ENCODE peak calls at places on chromosomes 4 and X, in six cellular contexts. One of them, this sample, is unnamed. For H3K9me3 and H3K9me2, the result is how much of the 10 kb centered on the place peaks cover.

GRCh38 chrX:16171944-16172343 is 4.7 kb downstream of the MAGEB17 start:
- DNase-seq in HCT116: no peak
- DNase-seq in Karpas-422: no peak
- DNase-seq in PC-3: no peak
- DNase-seq in MM.1S: no peak
- DNase-seq in PC-9: no peak
- DNase-seq in this sample: no peak

GRCh38 chrX:24148535-24149345 is 789 bp upstream of the ZFX start:
- DNase-seq in HCT116: no peak
- DNase-seq in Karpas-422: peak
- DNase-seq in PC-3: peak
- DNase-seq in MM.1S: no peak
- DNase-seq in PC-9: no peak
- DNase-seq in this sample: peak

GRCh38 chr4:175325230-175325629 is 407.1 kb downstream of the ADAM29 start:
- DNase-seq in HCT116: no peak
- DNase-seq in Karpas-422: no peak
- DNase-seq in PC-3: no peak
- DNase-seq in MM.1S: no peak
- DNase-seq in PC-9: no peak
- DNase-seq in this sample: no peak

GRCh38 chrX:45850197-45850774 is 649.6 kb upstream of the DIPK2B start:
- DNase-seq in HCT116: no peak
- DNase-seq in Karpas-422: no peak
- DNase-seq in PC-3: peak
- DNase-seq in MM.1S: peak
- DNase-seq in PC-9: no peak
- DNase-seq in this sample: peak

GRCh38 chr4:125020089-125021034 is 294.4 kb upstream of the FAT4 start:
- DNase-seq in HCT116: no peak
- DNase-seq in Karpas-422: no peak
- DNase-seq in PC-3: no peak
- DNase-seq in MM.1S: no peak
- DNase-seq in PC-9: no peak
- DNase-seq in this sample: no peak

GRCh38 chr4:38980903-38981676 is 51.1 kb downstream of the TMEM156 start:
- DNase-seq in HCT116: no peak
- DNase-seq in Karpas-422: no peak
- DNase-seq in PC-3: no peak
- DNase-seq in MM.1S: peak
- DNase-seq in PC-9: no peak
- DNase-seq in this sample: peak

GRCh38 chr4:188127157-188127874 is 11.9 kb upstream of the TRIML1 start:
- DNase-seq in HCT116: peak
- DNase-seq in Karpas-422: no peak
- DNase-seq in PC-3: peak
- DNase-seq in MM.1S: no peak
- DNase-seq in PC-9: peak
- DNase-seq in this sample: peak

GRCh38 chrX:13754765-13755164 is 20.2 kb downstream of the OFD1 start:
- DNase-seq in HCT116: no peak
- DNase-seq in Karpas-422: no peak
- DNase-seq in PC-3: no peak
- DNase-seq in MM.1S: no peak
- DNase-seq in PC-9: no peak
- DNase-seq in this sample: no peak

GRCh38 chr4:160485071-160485687 is 1382.3 kb downstream of the RAPGEF2 start:
- DNase-seq in HCT116: no peak
- DNase-seq in Karpas-422: no peak
- DNase-seq in PC-3: no peak
- DNase-seq in MM.1S: no peak
- DNase-seq in PC-9: no peak
- DNase-seq in this sample: no peak

GRCh38 chr4:128565565-128566186 is 243.8 kb upstream of the JADE1 start:
- DNase-seq in HCT116: peak
- DNase-seq in Karpas-422: peak
- DNase-seq in PC-3: peak
- DNase-seq in MM.1S: peak
- DNase-seq in PC-9: no peak
- DNase-seq in this sample: peak

GRCh38 chr4:151407466-151408379 is 1.3 kb upstream of the FHIP1A start:
- DNase-seq in HCT116: no peak
- DNase-seq in Karpas-422: no peak
- DNase-seq in PC-3: peak
- DNase-seq in MM.1S: peak
- DNase-seq in PC-9: no peak
- DNase-seq in this sample: no peak

GRCh38 chrX:148664171-148664570 is 163.8 kb downstream of the AFF2 start:
- DNase-seq in HCT116: no peak
- DNase-seq in Karpas-422: no peak
- DNase-seq in PC-3: no peak
- DNase-seq in MM.1S: no peak
- DNase-seq in PC-9: no peak
- DNase-seq in this sample: no peak

GRCh38 chrX:148661035-148661434 is 160.6 kb downstream of the AFF2 start:
- DNase-seq in HCT116: no peak
- DNase-seq in Karpas-422: no peak
- DNase-seq in PC-3: peak
- DNase-seq in MM.1S: no peak
- DNase-seq in PC-9: no peak
- DNase-seq in this sample: peak

GRCh38 chrX:148662014-148662413 is 161.6 kb downstream of the AFF2 start:
- DNase-seq in HCT116: no peak
- DNase-seq in Karpas-422: no peak
- DNase-seq in PC-3: no peak
- DNase-seq in MM.1S: no peak
- DNase-seq in PC-9: no peak
- DNase-seq in this sample: no peak

GRCh38 chrX:148659481-148659880 is 159.1 kb downstream of the AFF2 start:
- DNase-seq in HCT116: no peak
- DNase-seq in Karpas-422: no peak
- DNase-seq in PC-3: no peak
- DNase-seq in MM.1S: no peak
- DNase-seq in PC-9: no peak
- DNase-seq in this sample: no peak

GRCh38 chrX:148658115-148658725 is 157.8 kb downstream of the AFF2 start:
- DNase-seq in HCT116: no peak
- DNase-seq in Karpas-422: peak
- DNase-seq in PC-3: no peak
- DNase-seq in MM.1S: no peak
- DNase-seq in PC-9: no peak
- DNase-seq in this sample: peak
- H3K9me3 ChIP-seq in HCT116: under half
- H3K9me3 ChIP-seq in Karpas-422: under half
- H3K9me3 ChIP-seq in PC-3: under half
- H3K9me3 ChIP-seq in MM.1S: under half
- H3K9me3 ChIP-seq in PC-9: under half
- H3K9me3 ChIP-seq in this sample: under half

GRCh38 chr4:15577508-15577907 is 77.6 kb downstream of the FBXL5 start:
- DNase-seq in HCT116: no peak
- DNase-seq in Karpas-422: no peak
- DNase-seq in PC-3: no peak
- DNase-seq in MM.1S: no peak
- DNase-seq in PC-9: no peak
- DNase-seq in this sample: peak
- H3K9me2 ChIP-seq in HCT116: under half
- H3K9me2 ChIP-seq in Karpas-422: under half
- H3K9me2 ChIP-seq in PC-3: under half
- H3K9me2 ChIP-seq in MM.1S: under half
- H3K9me2 ChIP-seq in PC-9: under half
- H3K9me2 ChIP-seq in this sample: under half

DNA sequence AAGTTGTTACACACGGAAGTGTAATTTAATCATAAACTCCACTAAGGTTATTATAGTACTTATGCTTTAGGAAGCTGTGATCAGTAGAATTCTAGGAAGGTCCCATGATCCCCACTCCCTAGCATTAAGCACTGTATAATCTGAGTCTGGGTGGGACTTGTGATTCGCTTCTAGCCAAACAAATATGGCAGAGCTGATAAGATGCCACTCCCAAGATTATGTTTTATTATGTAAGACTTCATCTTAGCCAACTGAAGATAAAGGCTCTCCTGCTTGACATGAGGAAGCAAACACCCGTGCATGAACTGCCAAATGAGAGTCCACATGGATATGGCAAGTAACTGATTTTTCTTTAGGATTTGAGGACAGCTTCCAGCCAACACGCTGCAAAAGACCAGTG is 186.4 kb upstream of the NDST3 start:
- DNase-seq in HCT116: no peak
- DNase-seq in Karpas-422: no peak
- DNase-seq in PC-3: no peak
- DNase-seq in MM.1S: no peak
- DNase-seq in PC-9: no peak
- DNase-seq in this sample: no peak
- H3K9me3 ChIP-seq in HCT116: under half
- H3K9me3 ChIP-seq in Karpas-422: under half
- H3K9me3 ChIP-seq in PC-3: under half
- H3K9me3 ChIP-seq in MM.1S: under half
- H3K9me3 ChIP-seq in PC-9: under half
- H3K9me3 ChIP-seq in this sample: under half

GRCh38 chrX:135060697-135061096 is 8.8 kb upstream of the RTL8A start:
- DNase-seq in HCT116: no peak
- DNase-seq in Karpas-422: no peak
- DNase-seq in PC-3: no peak
- DNase-seq in MM.1S: no peak
- DNase-seq in PC-9: no peak
- DNase-seq in this sample: no peak
- H3K9me2 ChIP-seq in HCT116: under half
- H3K9me2 ChIP-seq in Karpas-422: under half
- H3K9me2 ChIP-seq in PC-3: under half
- H3K9me2 ChIP-seq in MM.1S: under half
- H3K9me2 ChIP-seq in PC-9: under half
- H3K9me2 ChIP-seq in this sample: under half

DNA sequence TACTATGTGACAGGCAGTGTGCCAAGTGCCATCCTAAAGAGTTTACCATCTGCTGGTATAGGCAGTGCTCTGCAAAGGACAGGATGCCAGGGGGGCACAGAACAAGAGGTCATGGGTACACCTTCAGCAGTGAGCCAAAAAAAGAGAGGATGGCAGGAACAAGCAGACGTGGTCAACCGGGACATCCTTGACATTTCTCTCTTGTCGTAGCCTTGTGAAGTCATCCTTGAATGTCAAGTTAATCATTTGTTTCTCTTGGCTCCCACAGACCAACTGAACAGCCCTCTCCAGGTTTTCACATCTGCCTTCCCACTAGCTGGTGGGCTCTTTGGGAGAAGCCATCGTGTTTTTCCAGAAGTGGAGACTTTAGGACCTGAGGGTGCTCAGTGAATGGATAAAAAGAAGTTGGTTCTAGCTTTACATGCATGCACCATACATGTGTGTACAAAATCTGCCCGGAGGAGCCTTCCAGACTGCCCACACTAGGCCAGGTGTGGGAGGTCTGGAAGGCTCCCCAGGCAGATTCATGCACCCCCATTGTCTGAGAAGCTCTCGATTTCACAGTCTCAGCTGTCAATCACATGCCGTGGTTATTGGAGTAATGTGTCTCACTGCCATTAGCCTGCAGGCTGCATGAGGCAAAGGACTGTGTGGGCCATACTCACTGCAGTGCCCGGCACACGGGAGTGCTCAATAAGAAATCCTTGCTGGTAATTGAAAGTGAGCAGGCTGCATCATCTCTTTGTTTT is 16.4 kb downstream of the PNMA6F start:
- DNase-seq in HCT116: no peak
- DNase-seq in Karpas-422: no peak
- DNase-seq in PC-3: no peak
- DNase-seq in MM.1S: no peak
- DNase-seq in PC-9: no peak
- DNase-seq in this sample: no peak
- H3K9me3 ChIP-seq in HCT116: under half
- H3K9me3 ChIP-seq in Karpas-422: under half
- H3K9me3 ChIP-seq in PC-3: under half
- H3K9me3 ChIP-seq in MM.1S: under half
- H3K9me3 ChIP-seq in PC-9: under half
- H3K9me3 ChIP-seq in this sample: under half

GRCh38 chrX:110561036-110561435 is 202.4 kb downstream of the RTL9 start:
- DNase-seq in HCT116: no peak
- DNase-seq in Karpas-422: no peak
- DNase-seq in PC-3: peak
- DNase-seq in MM.1S: no peak
- DNase-seq in PC-9: no peak
- DNase-seq in this sample: peak

GRCh38 chrX:110557864-110558263 is 199.2 kb downstream of the RTL9 start:
- DNase-seq in HCT116: no peak
- DNase-seq in Karpas-422: no peak
- DNase-seq in PC-3: no peak
- DNase-seq in MM.1S: no peak
- DNase-seq in PC-9: no peak
- DNase-seq in this sample: no peak

GRCh38 chrX:110563276-110563675 is 204.6 kb downstream of the RTL9 start:
- DNase-seq in HCT116: no peak
- DNase-seq in Karpas-422: no peak
- DNase-seq in PC-3: peak
- DNase-seq in MM.1S: no peak
- DNase-seq in PC-9: no peak
- DNase-seq in this sample: peak

GRCh38 chrX:110558406-110558805 is 199.8 kb downstream of the RTL9 start:
- DNase-seq in HCT116: no peak
- DNase-seq in Karpas-422: no peak
- DNase-seq in PC-3: no peak
- DNase-seq in MM.1S: no peak
- DNase-seq in PC-9: no peak
- DNase-seq in this sample: no peak
- H3K9me2 ChIP-seq in HCT116: under half
- H3K9me2 ChIP-seq in Karpas-422: under half
- H3K9me2 ChIP-seq in PC-3: under half
- H3K9me2 ChIP-seq in MM.1S: under half
- H3K9me2 ChIP-seq in PC-9: under half
- H3K9me2 ChIP-seq in this sample: under half

GRCh38 chr4:84497835-84498202 is 1.3 kb downstream of the NKX6-1 start:
- DNase-seq in HCT116: no peak
- DNase-seq in Karpas-422: no peak
- DNase-seq in PC-3: no peak
- DNase-seq in MM.1S: no peak
- DNase-seq in PC-9: no peak
- DNase-seq in this sample: no peak

GRCh38 chr4:84501197-84501492 is 2.1 kb upstream of the NKX6-1 start:
- DNase-seq in HCT116: no peak
- DNase-seq in Karpas-422: no peak
- DNase-seq in PC-3: no peak
- DNase-seq in MM.1S: no peak
- DNase-seq in PC-9: no peak
- DNase-seq in this sample: no peak

GRCh38 chr4:84500386-84501196 is 1.5 kb upstream of the NKX6-1 start:
- DNase-seq in HCT116: no peak
- DNase-seq in Karpas-422: no peak
- DNase-seq in PC-3: no peak
- DNase-seq in MM.1S: no peak
- DNase-seq in PC-9: no peak
- DNase-seq in this sample: no peak

GRCh38 chr4:84498203-84499026 is 677 bp downstream of the NKX6-1 start:
- DNase-seq in HCT116: peak
- DNase-seq in Karpas-422: no peak
- DNase-seq in PC-3: peak
- DNase-seq in MM.1S: peak
- DNase-seq in PC-9: no peak
- DNase-seq in this sample: peak

GRCh38 chr4:84499065-84499982 is at the start of gene NKX6-1:
- DNase-seq in HCT116: peak
- DNase-seq in Karpas-422: no peak
- DNase-seq in PC-3: peak
- DNase-seq in MM.1S: no peak
- DNase-seq in PC-9: peak
- DNase-seq in this sample: peak
- H3K9me3 ChIP-seq in HCT116: under half
- H3K9me3 ChIP-seq in Karpas-422: under half
- H3K9me3 ChIP-seq in PC-3: under half
- H3K9me3 ChIP-seq in MM.1S: under half
- H3K9me3 ChIP-seq in PC-9: under half
- H3K9me3 ChIP-seq in this sample: under half